ENCODE peak calls at places on chromosomes 11 and 22, in nine cellular contexts. One of them, this sample, is unnamed.

GRCh38 chr11:113567097-113567496 is 91.9 kb upstream of the DRD2 start:
- DNase-seq in heart left ventricle: no peak
- DNase-seq in kidney: no peak
- DNase-seq in AG04450: no peak
- DNase-seq in HCT116: no peak
- DNase-seq in fibroblast of lung: no peak
- DNase-seq in right cardiac atrium: no peak
- DNase-seq in endothelial cell of umbilical vein: no peak
- DNase-seq in AG10803: no peak
- DNase-seq in this sample: no peak

GRCh38 chr11:105466582-105467228 is 143.2 kb upstream of the GRIA4 start:
- DNase-seq in heart left ventricle: no peak
- DNase-seq in kidney: no peak
- DNase-seq in AG04450: peak; percentile 16
- DNase-seq in HCT116: peak; percentile 16
- DNase-seq in fibroblast of lung: peak; percentile 67
- DNase-seq in right cardiac atrium: no peak
- DNase-seq in endothelial cell of umbilical vein: peak; percentile 91
- DNase-seq in AG10803: peak; percentile 6
- DNase-seq in this sample: peak; percentile 65

GRCh38 chr22:23527971-23528740 is 51.9 kb downstream of the IGLL1 start:
- DNase-seq in heart left ventricle: no peak
- DNase-seq in kidney: no peak
- DNase-seq in AG04450: no peak
- DNase-seq in HCT116: no peak
- DNase-seq in fibroblast of lung: no peak
- DNase-seq in right cardiac atrium: no peak
- DNase-seq in endothelial cell of umbilical vein: no peak
- DNase-seq in AG10803: no peak
- DNase-seq in this sample: no peak

GRCh38 chr11:117879516-117880480 is 3.3 kb upstream of the FXYD6 start:
- DNase-seq in heart left ventricle: no peak
- DNase-seq in kidney: no peak
- DNase-seq in AG04450: no peak
- DNase-seq in HCT116: no peak
- DNase-seq in fibroblast of lung: no peak
- DNase-seq in right cardiac atrium: no peak
- DNase-seq in endothelial cell of umbilical vein: no peak
- DNase-seq in AG10803: no peak
- DNase-seq in this sample: no peak

GRCh38 chr22:21936151-21936778 is 16.4 kb downstream of the PPM1F start:
- DNase-seq in heart left ventricle: no peak
- DNase-seq in kidney: no peak
- DNase-seq in AG04450: no peak
- DNase-seq in HCT116: no peak
- DNase-seq in fibroblast of lung: no peak
- DNase-seq in right cardiac atrium: peak; percentile 45
- DNase-seq in endothelial cell of umbilical vein: no peak
- DNase-seq in AG10803: peak; percentile 40
- DNase-seq in this sample: no peak

GRCh38 chr11:124920870-124921609 is 2.0 kb downstream of the HEPN1 start:
- DNase-seq in heart left ventricle: peak; percentile 87
- DNase-seq in kidney: peak; percentile 94
- DNase-seq in AG04450: no peak
- DNase-seq in HCT116: no peak
- DNase-seq in fibroblast of lung: peak; percentile 55
- DNase-seq in right cardiac atrium: peak; percentile 87
- DNase-seq in endothelial cell of umbilical vein: peak; percentile 82
- DNase-seq in AG10803: peak; percentile 56
- DNase-seq in this sample: peak; percentile 58

GRCh38 chr11:12818333-12819015 is 144.3 kb downstream of the TEAD1 start:
- DNase-seq in heart left ventricle: peak; percentile 54
- DNase-seq in kidney: no peak
- DNase-seq in AG04450: no peak
- DNase-seq in HCT116: no peak
- DNase-seq in fibroblast of lung: peak; percentile 93
- DNase-seq in right cardiac atrium: no peak
- DNase-seq in endothelial cell of umbilical vein: no peak
- DNase-seq in AG10803: peak; percentile 95
- DNase-seq in this sample: peak; percentile 74

GRCh38 chr11:125429174-125429707 is 66.8 kb downstream of the FEZ1 start:
- DNase-seq in heart left ventricle: peak; percentile 40
- DNase-seq in kidney: no peak
- DNase-seq in AG04450: no peak
- DNase-seq in HCT116: peak; percentile 63
- DNase-seq in fibroblast of lung: peak; percentile 46
- DNase-seq in right cardiac atrium: peak; percentile 47
- DNase-seq in endothelial cell of umbilical vein: peak; percentile 59
- DNase-seq in AG10803: peak; percentile 50
- DNase-seq in this sample: peak; percentile 50

GRCh38 chr22:37485714-37486223 is 415 bp downstream of the MFNG start:
- DNase-seq in heart left ventricle: no peak
- DNase-seq in kidney: no peak
- DNase-seq in AG04450: no peak
- DNase-seq in HCT116: no peak
- DNase-seq in fibroblast of lung: no peak
- DNase-seq in right cardiac atrium: no peak
- DNase-seq in endothelial cell of umbilical vein: peak; percentile 27
- DNase-seq in AG10803: no peak
- DNase-seq in this sample: no peak
- H3K4me3 ChIP-seq in heart left ventricle: peak overlapping the region; percentile 77
- H3K4me3 ChIP-seq in kidney: peak overlapping the region; percentile 46
- H3K4me3 ChIP-seq in AG04450: no peak overlapping the region
- H3K4me3 ChIP-seq in HCT116: peak overlapping the region; percentile 27
- H3K4me3 ChIP-seq in fibroblast of lung: no peak overlapping the region
- H3K4me3 ChIP-seq in right cardiac atrium: peak overlapping the region; percentile 39
- H3K4me3 ChIP-seq in endothelial cell of umbilical vein: peak overlapping the region; percentile 61
- H3K4me3 ChIP-seq in AG10803: no peak overlapping the region
- H3K4me3 ChIP-seq in this sample: no peak overlapping the region

GRCh38 chr11:67996051-67996450 is 7.8 kb downstream of the UNC93B1 start:
- DNase-seq in heart left ventricle: no peak
- DNase-seq in kidney: no peak
- DNase-seq in AG04450: no peak
- DNase-seq in HCT116: no peak
- DNase-seq in fibroblast of lung: no peak
- DNase-seq in right cardiac atrium: no peak
- DNase-seq in endothelial cell of umbilical vein: no peak
- DNase-seq in AG10803: no peak
- DNase-seq in this sample: no peak

GRCh38 chr11:67999201-67999629 is 4.7 kb downstream of the UNC93B1 start:
- DNase-seq in heart left ventricle: no peak
- DNase-seq in kidney: peak; percentile 54
- DNase-seq in AG04450: no peak
- DNase-seq in HCT116: no peak
- DNase-seq in fibroblast of lung: no peak
- DNase-seq in right cardiac atrium: no peak
- DNase-seq in endothelial cell of umbilical vein: no peak
- DNase-seq in AG10803: no peak
- DNase-seq in this sample: no peak

GRCh38 chr11:67997460-67997921 is 6.4 kb downstream of the UNC93B1 start:
- DNase-seq in heart left ventricle: no peak
- DNase-seq in kidney: no peak
- DNase-seq in AG04450: no peak
- DNase-seq in HCT116: no peak
- DNase-seq in fibroblast of lung: no peak
- DNase-seq in right cardiac atrium: no peak
- DNase-seq in endothelial cell of umbilical vein: no peak
- DNase-seq in AG10803: no peak
- DNase-seq in this sample: no peak

GRCh38 chr11:67998150-67999045 is 5.5 kb downstream of the UNC93B1 start:
- DNase-seq in heart left ventricle: no peak
- DNase-seq in kidney: no peak
- DNase-seq in AG04450: no peak
- DNase-seq in HCT116: no peak
- DNase-seq in fibroblast of lung: no peak
- DNase-seq in right cardiac atrium: no peak
- DNase-seq in endothelial cell of umbilical vein: no peak
- DNase-seq in AG10803: no peak
- DNase-seq in this sample: no peak

GRCh38 chr11:67996622-67997459 is 7.1 kb downstream of the UNC93B1 start:
- DNase-seq in heart left ventricle: peak; percentile 41
- DNase-seq in kidney: peak; percentile 86
- DNase-seq in AG04450: no peak
- DNase-seq in HCT116: peak; percentile 89
- DNase-seq in fibroblast of lung: peak; percentile 31
- DNase-seq in right cardiac atrium: peak; percentile 75
- DNase-seq in endothelial cell of umbilical vein: peak; percentile 31
- DNase-seq in AG10803: peak; percentile 36
- DNase-seq in this sample: no peak
- H3K4me3 ChIP-seq in heart left ventricle: no peak overlapping the region
- H3K4me3 ChIP-seq in kidney: no peak overlapping the region
- H3K4me3 ChIP-seq in AG04450: no peak overlapping the region
- H3K4me3 ChIP-seq in HCT116: peak overlapping the region; percentile 45
- H3K4me3 ChIP-seq in fibroblast of lung: no peak overlapping the region
- H3K4me3 ChIP-seq in right cardiac atrium: no peak overlapping the region
- H3K4me3 ChIP-seq in endothelial cell of umbilical vein: no peak overlapping the region
- H3K4me3 ChIP-seq in AG10803: no peak overlapping the region
- H3K4me3 ChIP-seq in this sample: no peak overlapping the region

DNA sequence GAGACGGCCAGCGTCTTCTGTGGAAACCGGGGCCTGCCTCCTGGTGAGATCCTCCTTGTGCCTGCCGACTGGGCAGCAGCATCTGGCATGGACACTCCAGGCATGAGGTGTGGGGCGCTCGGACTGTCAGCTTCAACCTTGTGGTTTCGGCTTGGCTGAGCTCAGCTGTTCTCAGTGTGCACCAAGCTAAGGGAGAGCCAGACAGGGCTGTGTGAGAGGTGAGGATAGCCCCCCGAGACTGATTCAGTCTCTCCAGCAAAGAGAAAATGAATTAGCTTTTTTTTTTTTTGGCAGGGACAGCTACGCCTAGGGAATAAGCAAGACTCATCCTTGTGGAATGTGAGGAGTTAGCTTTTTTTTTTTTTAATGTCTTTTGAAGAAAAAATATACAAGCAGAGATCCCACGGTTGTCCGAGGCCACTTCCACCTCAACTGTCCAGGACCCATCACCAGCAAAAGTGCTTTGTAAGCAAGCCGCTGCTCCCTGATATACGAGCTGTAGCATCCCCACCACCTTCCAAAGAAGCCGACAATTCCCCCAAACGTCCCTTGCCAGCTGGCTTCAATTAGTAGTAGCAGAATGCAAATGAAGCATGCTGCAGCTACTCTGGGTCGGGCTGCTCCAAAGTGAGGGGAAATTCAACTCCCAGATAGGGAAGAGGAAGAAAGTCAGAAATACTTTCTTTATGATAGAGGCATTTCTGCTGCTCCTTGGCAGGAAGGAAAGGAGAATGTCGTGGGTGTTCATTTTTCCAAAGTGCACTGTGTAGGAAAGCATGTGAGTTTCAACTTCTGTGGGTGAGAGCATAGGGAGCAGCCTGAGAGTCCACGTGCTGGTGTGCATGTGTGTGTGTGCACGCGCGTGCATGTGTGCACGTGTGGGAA is 9.8 kb upstream of the THY1 start:
- DNase-seq in heart left ventricle: no peak
- DNase-seq in kidney: no peak
- DNase-seq in AG04450: peak; percentile 66
- DNase-seq in HCT116: no peak
- DNase-seq in fibroblast of lung: peak; percentile 93
- DNase-seq in right cardiac atrium: no peak
- DNase-seq in endothelial cell of umbilical vein: no peak
- DNase-seq in AG10803: peak; percentile 94
- DNase-seq in this sample: peak; percentile 87
- H3K4me3 ChIP-seq in heart left ventricle: no peak overlapping the region
- H3K4me3 ChIP-seq in kidney: peak overlapping the region; percentile 18
- H3K4me3 ChIP-seq in AG04450: peak overlapping the region; percentile 50
- H3K4me3 ChIP-seq in HCT116: no peak overlapping the region
- H3K4me3 ChIP-seq in fibroblast of lung: peak overlapping the region; percentile 22
- H3K4me3 ChIP-seq in right cardiac atrium: no peak overlapping the region
- H3K4me3 ChIP-seq in endothelial cell of umbilical vein: no peak overlapping the region
- H3K4me3 ChIP-seq in AG10803: peak overlapping the region; percentile 52
- H3K4me3 ChIP-seq in this sample: peak overlapping the region; percentile 8

GRCh38 chr11:3052109-3052479 is 5.1 kb downstream of the CARS1 start:
- DNase-seq in heart left ventricle: no peak
- DNase-seq in kidney: peak; percentile 15
- DNase-seq in AG04450: no peak
- DNase-seq in HCT116: no peak
- DNase-seq in fibroblast of lung: no peak
- DNase-seq in right cardiac atrium: no peak
- DNase-seq in endothelial cell of umbilical vein: no peak
- DNase-seq in AG10803: no peak
- DNase-seq in this sample: no peak

GRCh38 chr11:3051435-3052108 is 5.7 kb downstream of the CARS1 start:
- DNase-seq in heart left ventricle: no peak
- DNase-seq in kidney: peak; percentile 12
- DNase-seq in AG04450: no peak
- DNase-seq in HCT116: no peak
- DNase-seq in fibroblast of lung: no peak
- DNase-seq in right cardiac atrium: no peak
- DNase-seq in endothelial cell of umbilical vein: no peak
- DNase-seq in AG10803: no peak
- DNase-seq in this sample: no peak

GRCh38 chr11:3052567-3052966 is 4.7 kb downstream of the CARS1 start:
- DNase-seq in heart left ventricle: no peak
- DNase-seq in kidney: peak; percentile 45
- DNase-seq in AG04450: no peak
- DNase-seq in HCT116: no peak
- DNase-seq in fibroblast of lung: no peak
- DNase-seq in right cardiac atrium: no peak
- DNase-seq in endothelial cell of umbilical vein: no peak
- DNase-seq in AG10803: no peak
- DNase-seq in this sample: no peak

GRCh38 chr11:3049430-3050243 is 7.6 kb downstream of the CARS1 start:
- DNase-seq in heart left ventricle: peak; percentile 55
- DNase-seq in kidney: peak; percentile 93
- DNase-seq in AG04450: peak; percentile 94
- DNase-seq in HCT116: peak; percentile 35
- DNase-seq in fibroblast of lung: peak; percentile 97
- DNase-seq in right cardiac atrium: peak; percentile 69
- DNase-seq in endothelial cell of umbilical vein: peak; percentile 78
- DNase-seq in AG10803: peak; percentile 96
- DNase-seq in this sample: peak; percentile 95

DNA sequence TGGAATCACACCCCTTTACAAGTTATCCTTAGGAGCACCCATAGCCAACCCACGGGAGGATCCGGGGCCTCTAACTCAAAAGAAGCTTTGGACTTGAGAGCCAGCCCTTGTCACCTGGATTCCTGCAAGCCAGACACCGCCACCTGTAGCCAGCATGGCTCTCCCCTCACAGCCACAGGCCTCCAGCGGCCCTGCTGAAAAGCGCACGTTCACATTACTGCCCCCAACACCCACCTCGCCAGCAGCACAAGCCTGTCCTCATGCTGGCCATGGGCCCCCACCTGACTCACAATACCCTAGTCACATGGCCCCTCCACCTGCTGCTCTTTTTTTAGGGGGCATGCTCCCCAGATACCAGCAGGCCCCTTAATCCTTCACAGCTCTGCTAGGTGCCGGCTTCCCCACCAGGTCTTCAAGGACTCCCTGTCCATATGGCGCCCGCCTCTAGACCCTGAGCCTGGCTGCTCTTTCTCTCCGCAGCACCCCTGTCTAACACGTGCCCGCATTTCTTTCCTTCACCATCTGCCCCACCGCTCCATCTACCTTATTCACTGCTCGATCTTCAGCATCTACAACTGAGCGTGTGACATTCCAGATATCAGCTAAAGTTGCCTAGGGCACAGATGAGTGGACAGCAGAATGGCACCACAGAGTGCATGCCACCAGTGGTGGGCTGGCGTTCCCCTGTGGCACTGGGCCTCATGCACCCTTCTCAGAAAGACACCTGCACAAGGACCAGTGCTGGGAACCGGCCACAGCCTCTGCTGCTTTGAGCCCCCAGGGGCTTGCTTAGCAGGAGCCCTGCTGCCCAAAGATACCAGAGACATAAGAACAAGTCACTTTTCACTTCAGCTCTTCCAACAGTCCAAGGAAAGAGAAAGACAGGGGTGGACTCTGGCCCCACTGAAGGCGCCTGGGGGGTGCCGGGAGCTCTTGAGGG is 6.6 kb downstream of the CARS1 start:
- DNase-seq in heart left ventricle: no peak
- DNase-seq in kidney: peak; percentile 65
- DNase-seq in AG04450: no peak
- DNase-seq in HCT116: no peak
- DNase-seq in fibroblast of lung: no peak
- DNase-seq in right cardiac atrium: no peak
- DNase-seq in endothelial cell of umbilical vein: no peak
- DNase-seq in AG10803: no peak
- DNase-seq in this sample: no peak
- H3K4me3 ChIP-seq in heart left ventricle: no peak overlapping the region
- H3K4me3 ChIP-seq in kidney: no peak overlapping the region
- H3K4me3 ChIP-seq in AG04450: no peak overlapping the region
- H3K4me3 ChIP-seq in HCT116: peak overlapping the region; percentile 19
- H3K4me3 ChIP-seq in fibroblast of lung: no peak overlapping the region
- H3K4me3 ChIP-seq in right cardiac atrium: no peak overlapping the region
- H3K4me3 ChIP-seq in endothelial cell of umbilical vein: no peak overlapping the region
- H3K4me3 ChIP-seq in AG10803: peak overlapping the region; percentile 13
- H3K4me3 ChIP-seq in this sample: no peak overlapping the region

This sample was measured in astrocyte of the spinal cord.